ENCODE peak calls at places on chromosomes 6 and 20, in four cellular contexts. M is left ventricle myocardium inferior, X is DMS153, E is A549. L is an unnamed sample.

GRCh38 chr20:17610566-17611289 is 40.9 kb downstream of the DSTN start:
- DNase-seq in X (no peak), M (no peak), E (no peak), L (peak)

GRCh38 chr6:18515767-18516166 is 128.6 kb downstream of the RNF144B start:
- DNase-seq in X (no peak), M (no peak), E (no peak), L (no peak)

GRCh38 chr6:169950558-169950957 is 199.1 kb downstream of the ERMARD start:
- DNase-seq in E (no peak), M (no peak), X (no peak), L (no peak)

GRCh38 chr6:154386848-154387717 is 30.5 kb upstream of the IPCEF1 start:
- DNase-seq in E (no peak), X (no peak), M (no peak), L (no peak)

GRCh38 chr20:16615199-16615598 is 42.0 kb upstream of the KIF16B start:
- DNase-seq in M (no peak), E (no peak), X (no peak), L (no peak)

GRCh38 chr20:21228511-21228910 is 74.6 kb upstream of the XRN2 start:
- DNase-seq in X (no peak), E (no peak), M (no peak), L (no peak)

GRCh38 chr20:44031001-44031574 is 116.4 kb downstream of the TOX2 start:
- DNase-seq in X (no peak), E (no peak), M (no peak), L (no peak)

GRCh38 chr6:7502743-7503142 is 38.7 kb upstream of the DSP start:
- DNase-seq in X (no peak), E (no peak), M (no peak), L (no peak)

GRCh38 chr6:109059148-109059547 is 35.5 kb downstream of the SESN1 start:
- DNase-seq in E (no peak), X (no peak), M (no peak), L (no peak)

GRCh38 chr6:130697661-130698535 is 129.3 kb upstream of the SMLR1 start:
- DNase-seq in X (peak), M (no peak), E (peak), L (peak)

GRCh38 chr6:5569491-5569890 is 308.2 kb downstream of the FARS2 start:
- DNase-seq in X (no peak), M (no peak), E (no peak), L (no peak)

GRCh38 chr6:2852514-2852855 is 10.8 kb upstream of the SERPINB1 start:
- DNase-seq in M (no peak), X (no peak), E (no peak), L (no peak)

GRCh38 chr6:69789573-69789972 is 7.2 kb downstream of the LMBRD1 start:
- DNase-seq in E (no peak), M (no peak), X (no peak), L (no peak)

GRCh38 chr6:41921712-41921998 is 356 bp downstream of the BYSL start:
- DNase-seq in X (no peak), M (no peak), E (no peak), L (no peak)

GRCh38 chr6:139533573-139534471 is 159.4 kb upstream of the CITED2 start:
- DNase-seq in X (no peak), E (no peak), M (no peak), L (peak)

L was measured in Caco-2.